ENCODE peak calls at places on chromosomes 11 and 22, in four cellular contexts. W is occipital lobe; S is BE2C; V is stimulated activated CD4-positive, alpha-beta T cell treated with anti-CD3 and anti-CD28 coated beads, Interleukin-1b, Interleukin-23, amount 100 ng/mL, for 24 hours. N is an unnamed sample.

GRCh38 chr11:76007179-76007578 is 192.2 kb downstream of the UVRAG start:
- DNase-seq in W (no peak), S (no peak), V (no peak), N (no peak)

GRCh38 chr11:47924184-47924671 is 56.1 kb upstream of the PTPRJ start:
- DNase-seq in W (no peak), S (no peak), V (no peak), N (no peak)

GRCh38 chr11:63670077-63670737 is 969 bp downstream of the ATL3 start:
- DNase-seq in W (no peak), S (no peak), V (no peak), N (no peak)

GRCh38 chr22:19663286-19663815 is 51.0 kb upstream of the SEPTIN5 start:
- DNase-seq in W (no peak), S (peak), V (no peak), N (no peak)

GRCh38 chr11:109734602-109735001 is 312.6 kb downstream of the C11orf87 start:
- DNase-seq in W (no peak), S (no peak), V (no peak), N (no peak)

GRCh38 chr11:70590356-70590991 is 192.1 kb downstream of the CTTN start:
- DNase-seq in W (no peak), S (no peak), V (no peak), N (no peak)

GRCh38 chr11:134071306-134071705 is 2.4 kb downstream of the JAM3 start:
- DNase-seq in W (no peak), S (no peak), V (no peak), N (no peak)

GRCh38 chr11:19594326-19594725 is 118.3 kb upstream of the NAV2 start:
- DNase-seq in W (no peak), S (no peak), V (no peak), N (no peak)

GRCh38 chr11:115126515-115127208 is 377.6 kb downstream of the CADM1 start:
- DNase-seq in W (no peak), S (no peak), V (no peak), N (no peak)

GRCh38 chr11:1559103-1559951 is 12.7 kb downstream of the DUSP8 start:
- DNase-seq in W (peak), S (peak), V (no peak), N (no peak)

GRCh38 chr22:39254789-39255298 is 10.1 kb upstream of the PDGFB start:
- DNase-seq in W (no peak), S (no peak), V (no peak), N (no peak)

GRCh38 chr11:1401656-1402221 is 12.0 kb downstream of the BRSK2 start:
- DNase-seq in W (peak), S (peak), V (peak), N (no peak)

N was measured in stimulated activated CD8-positive, alpha-beta memory T cell treated with anti-CD3 and anti-CD28 coated beads, Interleukin-7, amount 100 ng/mL, for 48 hours.